ENCODE peak calls at places on chromosomes 12 and 14, in five cellular contexts. D is GM18507; Y is MG63; O is T-cell; S is activated T-cell treated with anti-CD3 and anti-CD28 coated beads, Interleukin-2, amount 50 U/mL, for 1 hour. U is an unnamed sample.

GRCh38 chr12:96136720-96137378 is 57.3 kb upstream of the ELK3 start:
- DNase-seq in O (no peak), D (no peak), Y (no peak), S (no peak), U (no peak)

GRCh38 chr14:73759183-73759713 is 45.1 kb upstream of the PNMA1 start:
- DNase-seq in D (no peak), Y (peak; percentile 62), O (peak; percentile 25), S (peak; percentile 68), U (no peak)

GRCh38 chr14:100688598-100689499 is 37.8 kb upstream of the DLK1 start:
- DNase-seq in D (no peak), Y (peak; percentile 25), S (no peak), O (no peak), U (no peak)

GRCh38 chr12:9118161-9118560 is 2.4 kb upstream of the A2M start:
- DNase-seq in D (no peak), S (no peak), O (no peak), Y (no peak), U (no peak)

GRCh38 chr12:49482095-49483051 is 56.5 kb upstream of the KCNH3 start:
- DNase-seq in Y (peak; percentile 58), D (no peak), O (no peak), S (no peak), U (no peak)

GRCh38 chr12:108799528-108800243 is 57.7 kb downstream of the SSH1 start:
- DNase-seq in Y (no peak), O (no peak), S (no peak), D (no peak), U (no peak)

GRCh38 chr14:77589099-77589498 is 27.3 kb downstream of the SPTLC2 start:
- DNase-seq in O (no peak), D (no peak), Y (no peak), S (no peak), U (no peak)

GRCh38 chr14:69363055-69363454 is 35.0 kb downstream of the ERH start:
- DNase-seq in O (no peak), S (no peak), D (no peak), Y (no peak), U (no peak)

GRCh38 chr12:123923927-123924326 is 48.7 kb downstream of the CCDC92 start:
- DNase-seq in S (no peak), Y (no peak), O (no peak), D (no peak), U (no peak)

GRCh38 chr12:121804417-121805111 is 755 bp downstream of the SETD1B start:
- DNase-seq in S (peak; percentile 74), Y (peak; percentile 42), O (peak; percentile 68), D (no peak), U (no peak)

GRCh38 chr12:118682656-118683055 is 298.7 kb upstream of the SRRM4 start:
- DNase-seq in S (no peak), O (no peak), D (no peak), Y (no peak), U (no peak)

GRCh38 chr12:27366621-27367020 is 34.0 kb downstream of the BMAL2 start:
- DNase-seq in D (no peak), S (no peak), Y (no peak), O (no peak), U (no peak)

GRCh38 chr12:113498490-113498889 is 26.8 kb upstream of the LHX5 start:
- DNase-seq in D (no peak), S (no peak), Y (no peak), O (no peak), U (no peak)

GRCh38 chr12:11846504-11846903 is 197.0 kb downstream of the ETV6 start:
- DNase-seq in Y (no peak), D (no peak), S (no peak), O (no peak), U (no peak)

GRCh38 chr12:54549774-54550451 is 512 bp downstream of the PDE1B start:
- DNase-seq in D (no peak), S (peak; percentile 35), O (no peak), Y (peak; percentile 55), U (peak; percentile 9)

GRCh38 chr14:29220077-29220476 is 453.5 kb downstream of the FOXG1 start:
- DNase-seq in Y (no peak), O (no peak), D (no peak), S (no peak), U (no peak)

GRCh38 chr12:131364903-131365820 is 345.7 kb upstream of the SFSWAP start:
- DNase-seq in D (no peak), S (no peak), O (no peak), Y (no peak), U (no peak)

GRCh38 chr12:132186208-132186856 is 42.1 kb downstream of the NOC4L start:
- DNase-seq in D (no peak), Y (no peak), O (no peak), S (no peak), U (no peak)

GRCh38 chr12:107405436-107405835 is 280.2 kb upstream of the PWP1 start:
- DNase-seq in D (no peak), Y (peak; percentile 40), O (no peak), S (no peak), U (no peak)

GRCh38 chr12:116697305-116698130 is 40.4 kb downstream of the SPRING1 start:
- DNase-seq in O (no peak), S (no peak), Y (peak; percentile 14), D (no peak), U (no peak)

GRCh38 chr12:6824085-6824800 is 2.6 kb downstream of the GPR162 start:
- DNase-seq in S (no peak), Y (peak; percentile 30), D (no peak), O (no peak), U (no peak)

GRCh38 chr14:71311061-71311460 is 403.8 kb downstream of the PCNX1 start:
- DNase-seq in D (no peak), Y (no peak), S (no peak), O (no peak), U (no peak)